ENCODE peak calls at places on chromosomes 5 and 9, in nine cellular contexts. One of them, this sample, is unnamed.

GRCh38 chr5:41755705-41756104 is 114.5 kb downstream of the OXCT1 start:
- DNase-seq in uterus: no peak
- DNase-seq in NCI-H510A treated with DMSO at 0.1 percent for 48 hours: no peak
- DNase-seq in HFFc6: no peak
- DNase-seq in ACHN: no peak
- DNase-seq in NCI-H1417: no peak
- DNase-seq in stimulated activated CD4-positive, alpha-beta T cell treated with anti-CD3 and anti-CD28 coated beads, Interleukin-12 subunit alpha, Interleukin-12 subunit beta, amount 100 ng/mL, for 4 hours: no peak
- DNase-seq in GM12865: no peak
- DNase-seq in H54: no peak
- DNase-seq in this sample: no peak

GRCh38 chr9:26870292-26870691 is 22.3 kb downstream of the CAAP1 start:
- DNase-seq in H54: no peak
- DNase-seq in ACHN: peak; percentile 74
- DNase-seq in NCI-H510A treated with DMSO at 0.1 percent for 48 hours: no peak
- DNase-seq in NCI-H1417: no peak
- DNase-seq in GM12865: no peak
- DNase-seq in stimulated activated CD4-positive, alpha-beta T cell treated with anti-CD3 and anti-CD28 coated beads, Interleukin-12 subunit alpha, Interleukin-12 subunit beta, amount 100 ng/mL, for 4 hours: no peak
- DNase-seq in HFFc6: no peak
- DNase-seq in uterus: no peak
- DNase-seq in this sample: no peak

GRCh38 chr5:163509288-163510040 is 4.0 kb downstream of the MAT2B start:
- DNase-seq in GM12865: peak; percentile 30
- DNase-seq in HFFc6: peak; percentile 67
- DNase-seq in uterus: no peak
- DNase-seq in H54: no peak
- DNase-seq in stimulated activated CD4-positive, alpha-beta T cell treated with anti-CD3 and anti-CD28 coated beads, Interleukin-12 subunit alpha, Interleukin-12 subunit beta, amount 100 ng/mL, for 4 hours: no peak
- DNase-seq in ACHN: peak; percentile 47
- DNase-seq in NCI-H1417: no peak
- DNase-seq in NCI-H510A treated with DMSO at 0.1 percent for 48 hours: no peak
- DNase-seq in this sample: no peak

GRCh38 chr5:170107674-170108073 is 2.0 kb downstream of the FOXI1 start:
- DNase-seq in stimulated activated CD4-positive, alpha-beta T cell treated with anti-CD3 and anti-CD28 coated beads, Interleukin-12 subunit alpha, Interleukin-12 subunit beta, amount 100 ng/mL, for 4 hours: no peak
- DNase-seq in NCI-H510A treated with DMSO at 0.1 percent for 48 hours: no peak
- DNase-seq in ACHN: no peak
- DNase-seq in NCI-H1417: no peak
- DNase-seq in uterus: no peak
- DNase-seq in H54: no peak
- DNase-seq in GM12865: no peak
- DNase-seq in HFFc6: no peak
- DNase-seq in this sample: no peak

GRCh38 chr5:161544350-161544765 is 2.2 kb downstream of the GABRB2 start:
- DNase-seq in NCI-H510A treated with DMSO at 0.1 percent for 48 hours: peak; percentile 4
- DNase-seq in H54: peak; percentile 28
- DNase-seq in NCI-H1417: peak; percentile 46
- DNase-seq in HFFc6: peak; percentile 1
- DNase-seq in uterus: no peak
- DNase-seq in stimulated activated CD4-positive, alpha-beta T cell treated with anti-CD3 and anti-CD28 coated beads, Interleukin-12 subunit alpha, Interleukin-12 subunit beta, amount 100 ng/mL, for 4 hours: no peak
- DNase-seq in ACHN: peak; percentile 42
- DNase-seq in GM12865: peak; percentile 70
- DNase-seq in this sample: peak; percentile 72

GRCh38 chr5:35762368-35762767 is 94.3 kb upstream of the IL7R start:
- DNase-seq in uterus: no peak
- DNase-seq in NCI-H1417: no peak
- DNase-seq in HFFc6: no peak
- DNase-seq in H54: no peak
- DNase-seq in ACHN: no peak
- DNase-seq in GM12865: no peak
- DNase-seq in NCI-H510A treated with DMSO at 0.1 percent for 48 hours: no peak
- DNase-seq in stimulated activated CD4-positive, alpha-beta T cell treated with anti-CD3 and anti-CD28 coated beads, Interleukin-12 subunit alpha, Interleukin-12 subunit beta, amount 100 ng/mL, for 4 hours: no peak
- DNase-seq in this sample: no peak

GRCh38 chr9:107137495-107138202 is 145.4 kb upstream of the RAD23B start:
- DNase-seq in NCI-H510A treated with DMSO at 0.1 percent for 48 hours: no peak
- DNase-seq in NCI-H1417: peak; percentile 47
- DNase-seq in GM12865: peak; percentile 28
- DNase-seq in uterus: no peak
- DNase-seq in HFFc6: peak; percentile 37
- DNase-seq in ACHN: peak; percentile 35
- DNase-seq in stimulated activated CD4-positive, alpha-beta T cell treated with anti-CD3 and anti-CD28 coated beads, Interleukin-12 subunit alpha, Interleukin-12 subunit beta, amount 100 ng/mL, for 4 hours: no peak
- DNase-seq in H54: peak; percentile 64
- DNase-seq in this sample: peak; percentile 33

GRCh38 chr9:99822596-99823391 is 1.1 kb downstream of the NR4A3 start:
- DNase-seq in NCI-H1417: no peak
- DNase-seq in stimulated activated CD4-positive, alpha-beta T cell treated with anti-CD3 and anti-CD28 coated beads, Interleukin-12 subunit alpha, Interleukin-12 subunit beta, amount 100 ng/mL, for 4 hours: peak; percentile 32
- DNase-seq in H54: peak; percentile 69
- DNase-seq in HFFc6: peak; percentile 60
- DNase-seq in uterus: peak; percentile 38
- DNase-seq in NCI-H510A treated with DMSO at 0.1 percent for 48 hours: peak; percentile 19
- DNase-seq in GM12865: peak; percentile 49
- DNase-seq in ACHN: peak; percentile 19
- DNase-seq in this sample: peak; percentile 49

GRCh38 chr9:78406146-78406545 is 109.2 kb downstream of the PSAT1 start:
- DNase-seq in NCI-H1417: no peak
- DNase-seq in ACHN: no peak
- DNase-seq in NCI-H510A treated with DMSO at 0.1 percent for 48 hours: no peak
- DNase-seq in H54: no peak
- DNase-seq in stimulated activated CD4-positive, alpha-beta T cell treated with anti-CD3 and anti-CD28 coated beads, Interleukin-12 subunit alpha, Interleukin-12 subunit beta, amount 100 ng/mL, for 4 hours: no peak
- DNase-seq in uterus: no peak
- DNase-seq in HFFc6: no peak
- DNase-seq in GM12865: no peak
- DNase-seq in this sample: no peak

GRCh38 chr5:9265391-9266287 is 280.2 kb downstream of the SEMA5A start:
- DNase-seq in uterus: no peak
- DNase-seq in NCI-H1417: no peak
- DNase-seq in H54: peak; percentile 31
- DNase-seq in GM12865: no peak
- DNase-seq in ACHN: no peak
- DNase-seq in stimulated activated CD4-positive, alpha-beta T cell treated with anti-CD3 and anti-CD28 coated beads, Interleukin-12 subunit alpha, Interleukin-12 subunit beta, amount 100 ng/mL, for 4 hours: no peak
- DNase-seq in NCI-H510A treated with DMSO at 0.1 percent for 48 hours: no peak
- DNase-seq in HFFc6: peak; percentile 96
- DNase-seq in this sample: no peak

GRCh38 chr5:2764581-2764980 is 13.1 kb upstream of the IRX2 start:
- DNase-seq in stimulated activated CD4-positive, alpha-beta T cell treated with anti-CD3 and anti-CD28 coated beads, Interleukin-12 subunit alpha, Interleukin-12 subunit beta, amount 100 ng/mL, for 4 hours: no peak
- DNase-seq in H54: no peak
- DNase-seq in HFFc6: no peak
- DNase-seq in uterus: no peak
- DNase-seq in NCI-H510A treated with DMSO at 0.1 percent for 48 hours: no peak
- DNase-seq in GM12865: no peak
- DNase-seq in NCI-H1417: no peak
- DNase-seq in ACHN: no peak
- DNase-seq in this sample: no peak

GRCh38 chr9:90991953-90992352 is 190.3 kb downstream of the SYK start:
- DNase-seq in NCI-H510A treated with DMSO at 0.1 percent for 48 hours: no peak
- DNase-seq in GM12865: no peak
- DNase-seq in HFFc6: no peak
- DNase-seq in H54: no peak
- DNase-seq in ACHN: no peak
- DNase-seq in stimulated activated CD4-positive, alpha-beta T cell treated with anti-CD3 and anti-CD28 coated beads, Interleukin-12 subunit alpha, Interleukin-12 subunit beta, amount 100 ng/mL, for 4 hours: no peak
- DNase-seq in NCI-H1417: no peak
- DNase-seq in uterus: no peak
- DNase-seq in this sample: no peak

GRCh38 chr9:131094622-131095021 is 1.7 kb upstream of the AIF1L start:
- DNase-seq in stimulated activated CD4-positive, alpha-beta T cell treated with anti-CD3 and anti-CD28 coated beads, Interleukin-12 subunit alpha, Interleukin-12 subunit beta, amount 100 ng/mL, for 4 hours: no peak
- DNase-seq in uterus: no peak
- DNase-seq in ACHN: no peak
- DNase-seq in H54: no peak
- DNase-seq in HFFc6: peak; percentile 25
- DNase-seq in GM12865: no peak
- DNase-seq in NCI-H1417: no peak
- DNase-seq in NCI-H510A treated with DMSO at 0.1 percent for 48 hours: no peak
- DNase-seq in this sample: no peak

GRCh38 chr5:72141440-72142271 is 34.4 kb downstream of the MAP1B start:
- DNase-seq in NCI-H510A treated with DMSO at 0.1 percent for 48 hours: no peak
- DNase-seq in NCI-H1417: no peak
- DNase-seq in uterus: peak; percentile 57
- DNase-seq in stimulated activated CD4-positive, alpha-beta T cell treated with anti-CD3 and anti-CD28 coated beads, Interleukin-12 subunit alpha, Interleukin-12 subunit beta, amount 100 ng/mL, for 4 hours: no peak
- DNase-seq in GM12865: no peak
- DNase-seq in ACHN: no peak
- DNase-seq in H54: peak; percentile 39
- DNase-seq in HFFc6: peak; percentile 97
- DNase-seq in this sample: no peak

GRCh38 chr5:108858959-108859358 is 111.3 kb downstream of the FER start:
- DNase-seq in H54: no peak
- DNase-seq in NCI-H1417: no peak
- DNase-seq in NCI-H510A treated with DMSO at 0.1 percent for 48 hours: no peak
- DNase-seq in uterus: no peak
- DNase-seq in HFFc6: no peak
- DNase-seq in GM12865: peak; percentile 76
- DNase-seq in ACHN: no peak
- DNase-seq in stimulated activated CD4-positive, alpha-beta T cell treated with anti-CD3 and anti-CD28 coated beads, Interleukin-12 subunit alpha, Interleukin-12 subunit beta, amount 100 ng/mL, for 4 hours: no peak
- DNase-seq in this sample: peak; percentile 60

GRCh38 chr5:132495063-132495671 is 4.6 kb upstream of the IRF1 start:
- DNase-seq in ACHN: no peak
- DNase-seq in HFFc6: no peak
- DNase-seq in GM12865: no peak
- DNase-seq in H54: no peak
- DNase-seq in stimulated activated CD4-positive, alpha-beta T cell treated with anti-CD3 and anti-CD28 coated beads, Interleukin-12 subunit alpha, Interleukin-12 subunit beta, amount 100 ng/mL, for 4 hours: no peak
- DNase-seq in uterus: no peak
- DNase-seq in NCI-H1417: no peak
- DNase-seq in NCI-H510A treated with DMSO at 0.1 percent for 48 hours: no peak
- DNase-seq in this sample: no peak

GRCh38 chr5:151202381-151203139 is 21.3 kb downstream of the CCDC69 start:
- DNase-seq in NCI-H1417: no peak
- DNase-seq in GM12865: peak; percentile 35
- DNase-seq in uterus: no peak
- DNase-seq in H54: peak; percentile 53
- DNase-seq in stimulated activated CD4-positive, alpha-beta T cell treated with anti-CD3 and anti-CD28 coated beads, Interleukin-12 subunit alpha, Interleukin-12 subunit beta, amount 100 ng/mL, for 4 hours: no peak
- DNase-seq in ACHN: no peak
- DNase-seq in HFFc6: peak; percentile 68
- DNase-seq in NCI-H510A treated with DMSO at 0.1 percent for 48 hours: no peak
- DNase-seq in this sample: no peak

GRCh38 chr5:81579525-81579924 is 171.4 kb downstream of the SSBP2 start:
- DNase-seq in HFFc6: no peak
- DNase-seq in H54: no peak
- DNase-seq in NCI-H1417: no peak
- DNase-seq in ACHN: no peak
- DNase-seq in uterus: no peak
- DNase-seq in stimulated activated CD4-positive, alpha-beta T cell treated with anti-CD3 and anti-CD28 coated beads, Interleukin-12 subunit alpha, Interleukin-12 subunit beta, amount 100 ng/mL, for 4 hours: no peak
- DNase-seq in NCI-H510A treated with DMSO at 0.1 percent for 48 hours: peak; percentile 8
- DNase-seq in GM12865: no peak
- DNase-seq in this sample: no peak

GRCh38 chr5:178314066-178314660 is 81.6 kb upstream of the PHYKPL start:
- DNase-seq in ACHN: no peak
- DNase-seq in NCI-H1417: no peak
- DNase-seq in NCI-H510A treated with DMSO at 0.1 percent for 48 hours: no peak
- DNase-seq in uterus: no peak
- DNase-seq in HFFc6: no peak
- DNase-seq in stimulated activated CD4-positive, alpha-beta T cell treated with anti-CD3 and anti-CD28 coated beads, Interleukin-12 subunit alpha, Interleukin-12 subunit beta, amount 100 ng/mL, for 4 hours: no peak
- DNase-seq in H54: no peak
- DNase-seq in GM12865: no peak
- DNase-seq in this sample: no peak

GRCh38 chr9:120532475-120532874 is 47.5 kb downstream of the CDK5RAP2 start:
- DNase-seq in HFFc6: peak; percentile 35
- DNase-seq in NCI-H510A treated with DMSO at 0.1 percent for 48 hours: no peak
- DNase-seq in GM12865: no peak
- DNase-seq in H54: peak; percentile 88
- DNase-seq in NCI-H1417: no peak
- DNase-seq in uterus: no peak
- DNase-seq in stimulated activated CD4-positive, alpha-beta T cell treated with anti-CD3 and anti-CD28 coated beads, Interleukin-12 subunit alpha, Interleukin-12 subunit beta, amount 100 ng/mL, for 4 hours: no peak
- DNase-seq in ACHN: no peak
- DNase-seq in this sample: no peak

GRCh38 chr5:138716456-138716924 is 36.7 kb upstream of the CTNNA1 start:
- DNase-seq in H54: no peak
- DNase-seq in GM12865: no peak
- DNase-seq in NCI-H1417: peak; percentile 83
- DNase-seq in ACHN: peak; percentile 54
- DNase-seq in HFFc6: no peak
- DNase-seq in stimulated activated CD4-positive, alpha-beta T cell treated with anti-CD3 and anti-CD28 coated beads, Interleukin-12 subunit alpha, Interleukin-12 subunit beta, amount 100 ng/mL, for 4 hours: no peak
- DNase-seq in uterus: no peak
- DNase-seq in NCI-H510A treated with DMSO at 0.1 percent for 48 hours: peak; percentile 66
- DNase-seq in this sample: no peak

GRCh38 chr5:169974121-169974770 is 6.0 kb downstream of the INSYN2B start:
- DNase-seq in H54: no peak
- DNase-seq in ACHN: no peak
- DNase-seq in GM12865: no peak
- DNase-seq in HFFc6: no peak
- DNase-seq in stimulated activated CD4-positive, alpha-beta T cell treated with anti-CD3 and anti-CD28 coated beads, Interleukin-12 subunit alpha, Interleukin-12 subunit beta, amount 100 ng/mL, for 4 hours: no peak
- DNase-seq in NCI-H510A treated with DMSO at 0.1 percent for 48 hours: no peak
- DNase-seq in uterus: no peak
- DNase-seq in NCI-H1417: no peak
- DNase-seq in this sample: no peak

GRCh38 chr9:120109242-120109641 is 470.7 kb downstream of the CDK5RAP2 start:
- DNase-seq in ACHN: peak; percentile 7
- DNase-seq in stimulated activated CD4-positive, alpha-beta T cell treated with anti-CD3 and anti-CD28 coated beads, Interleukin-12 subunit alpha, Interleukin-12 subunit beta, amount 100 ng/mL, for 4 hours: no peak
- DNase-seq in GM12865: peak; percentile 10
- DNase-seq in uterus: no peak
- DNase-seq in HFFc6: no peak
- DNase-seq in NCI-H510A treated with DMSO at 0.1 percent for 48 hours: peak; percentile 10
- DNase-seq in NCI-H1417: peak; percentile 3
- DNase-seq in H54: peak; percentile 49
- DNase-seq in this sample: no peak

GRCh38 chr9:127092041-127092608 is 30.3 kb downstream of the ANGPTL2 start:
- DNase-seq in H54: no peak
- DNase-seq in ACHN: no peak
- DNase-seq in stimulated activated CD4-positive, alpha-beta T cell treated with anti-CD3 and anti-CD28 coated beads, Interleukin-12 subunit alpha, Interleukin-12 subunit beta, amount 100 ng/mL, for 4 hours: no peak
- DNase-seq in NCI-H1417: no peak
- DNase-seq in GM12865: peak; percentile 29
- DNase-seq in HFFc6: no peak
- DNase-seq in uterus: no peak
- DNase-seq in NCI-H510A treated with DMSO at 0.1 percent for 48 hours: no peak
- DNase-seq in this sample: no peak

GRCh38 chr9:108095496-108095895 is 605.9 kb upstream of the KLF4 start:
- DNase-seq in GM12865: no peak
- DNase-seq in NCI-H510A treated with DMSO at 0.1 percent for 48 hours: no peak
- DNase-seq in uterus: no peak
- DNase-seq in stimulated activated CD4-positive, alpha-beta T cell treated with anti-CD3 and anti-CD28 coated beads, Interleukin-12 subunit alpha, Interleukin-12 subunit beta, amount 100 ng/mL, for 4 hours: no peak
- DNase-seq in H54: no peak
- DNase-seq in NCI-H1417: no peak
- DNase-seq in ACHN: no peak
- DNase-seq in HFFc6: no peak
- DNase-seq in this sample: no peak

GRCh38 chr5:159644053-159644452 is 272.2 kb upstream of the ADRA1B start:
- DNase-seq in HFFc6: no peak
- DNase-seq in stimulated activated CD4-positive, alpha-beta T cell treated with anti-CD3 and anti-CD28 coated beads, Interleukin-12 subunit alpha, Interleukin-12 subunit beta, amount 100 ng/mL, for 4 hours: no peak
- DNase-seq in NCI-H1417: no peak
- DNase-seq in uterus: no peak
- DNase-seq in NCI-H510A treated with DMSO at 0.1 percent for 48 hours: no peak
- DNase-seq in ACHN: no peak
- DNase-seq in H54: no peak
- DNase-seq in GM12865: no peak
- DNase-seq in this sample: no peak

GRCh38 chr9:124794902-124795491 is 18.1 kb downstream of the OLFML2A start:
- DNase-seq in NCI-H510A treated with DMSO at 0.1 percent for 48 hours: no peak
- DNase-seq in HFFc6: no peak
- DNase-seq in uterus: no peak
- DNase-seq in H54: no peak
- DNase-seq in GM12865: peak; percentile 12
- DNase-seq in NCI-H1417: no peak
- DNase-seq in stimulated activated CD4-positive, alpha-beta T cell treated with anti-CD3 and anti-CD28 coated beads, Interleukin-12 subunit alpha, Interleukin-12 subunit beta, amount 100 ng/mL, for 4 hours: no peak
- DNase-seq in ACHN: peak; percentile 17
- DNase-seq in this sample: no peak